ENCODE peak calls at places on chromosomes 6 and 20, in seven cellular contexts. Z, N, D, Y, P, E and M are unnamed samples.

GRCh38 chr6:29926795-29927427 is 15.4 kb upstream of the HLA-A start:
- DNase-seq in Z (no peak), N (no peak), E (no peak), Y (no peak), P (peak), D (no peak), M (no peak)

GRCh38 chr6:10610289-10610688 is 84.1 kb downstream of the C6orf52 start:
- DNase-seq in Y (no peak), Z (no peak), E (no peak), D (no peak), P (no peak), N (no peak), M (no peak)

GRCh38 chr6:109236140-109237081 is 141.1 kb downstream of the CEP57L1 start:
- DNase-seq in Z (peak), D (no peak), E (no peak), Y (no peak), P (peak), N (peak), M (peak)

GRCh38 chr6:31821301-31822037 is 6.1 kb upstream of the HSPA1B start:
- DNase-seq in D (no peak), Y (no peak), N (peak), E (peak), P (no peak), Z (no peak), M (no peak)

GRCh38 chr6:37695273-37695672 is 2.4 kb downstream of the MDGA1 start:
- DNase-seq in Y (no peak), P (no peak), N (no peak), E (no peak), D (no peak), Z (no peak), M (no peak)

GRCh38 chr6:19121516-19121915 is 715.7 kb upstream of the ID4 start:
- DNase-seq in D (no peak), Y (no peak), Z (no peak), P (no peak), E (no peak), N (no peak), M (no peak)

GRCh38 chr20:39524371-39524911 is 562.3 kb downstream of the DHX35 start:
- DNase-seq in N (no peak), D (no peak), Z (no peak), P (no peak), E (peak), Y (no peak), M (no peak)

GRCh38 chr20:25319241-25320034 is 71.2 kb downstream of the ABHD12 start:
- DNase-seq in Y (no peak), Z (no peak), E (no peak), D (no peak), P (no peak), N (no peak), M (no peak)

GRCh38 chr6:149234051-149234962 is 83.2 kb upstream of the TAB2 start:
- DNase-seq in Y (peak), D (no peak), Z (no peak), E (no peak), N (no peak), P (no peak), M (no peak)

GRCh38 chr6:130365166-130366010 is 429 bp upstream of the TMEM200A start:
- DNase-seq in D (no peak), N (peak), Y (peak), Z (peak), P (peak), E (peak), M (no peak)

DNA sequence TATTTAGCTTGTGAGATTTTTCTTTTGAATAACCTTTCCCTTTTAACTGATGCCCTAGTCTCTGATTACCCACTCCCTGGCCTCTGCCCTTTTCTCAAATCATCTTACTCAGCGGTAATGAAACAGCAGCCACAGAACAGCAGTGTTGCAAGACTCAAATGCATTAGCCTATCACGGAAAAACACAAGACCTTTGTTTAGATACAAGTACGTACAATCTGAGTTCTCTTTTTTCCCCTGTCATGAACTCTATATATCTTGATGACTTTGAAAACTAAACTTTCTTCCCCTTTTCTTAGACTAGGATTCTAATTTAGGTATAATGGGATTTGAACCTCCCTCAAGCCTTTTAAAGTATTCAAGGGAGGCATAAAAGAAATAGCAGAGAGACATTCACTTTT is 1034.9 kb downstream of the EYS start:
- DNase-seq in Y (no peak), D (no peak), Z (no peak), E (no peak), N (no peak), P (no peak), M (no peak)
- TF ChIP-seq JUND in Y (no peak), D (no peak), Z (no peak), E (no peak), N (no peak), P (no peak), M (no peak)

GRCh38 chr6:39256294-39256693 is 27.0 kb upstream of the KCNK5 start:
- DNase-seq in Z (peak), E (no peak), Y (no peak), D (no peak), N (no peak), P (no peak), M (no peak)

GRCh38 chr6:39251406-39251805 is 22.1 kb upstream of the KCNK5 start:
- DNase-seq in N (no peak), E (peak), Y (no peak), D (no peak), P (no peak), Z (no peak), M (peak)

GRCh38 chr6:39254999-39255535 is 25.8 kb upstream of the KCNK5 start:
- DNase-seq in P (no peak), Y (no peak), Z (no peak), E (no peak), N (no peak), D (no peak), M (no peak)

GRCh38 chr6:39247667-39248194 is 18.5 kb upstream of the KCNK5 start:
- DNase-seq in Y (no peak), E (no peak), N (no peak), D (no peak), Z (no peak), P (no peak), M (no peak)

GRCh38 chr6:39250507-39250906 is 21.2 kb upstream of the KCNK5 start:
- DNase-seq in P (no peak), Z (no peak), E (no peak), N (no peak), D (no peak), Y (no peak), M (no peak)
- TF ChIP-seq JUND in P (no peak), Z (no peak), E (no peak), N (no peak), D (no peak), Y (no peak), M (no peak)

DNA sequence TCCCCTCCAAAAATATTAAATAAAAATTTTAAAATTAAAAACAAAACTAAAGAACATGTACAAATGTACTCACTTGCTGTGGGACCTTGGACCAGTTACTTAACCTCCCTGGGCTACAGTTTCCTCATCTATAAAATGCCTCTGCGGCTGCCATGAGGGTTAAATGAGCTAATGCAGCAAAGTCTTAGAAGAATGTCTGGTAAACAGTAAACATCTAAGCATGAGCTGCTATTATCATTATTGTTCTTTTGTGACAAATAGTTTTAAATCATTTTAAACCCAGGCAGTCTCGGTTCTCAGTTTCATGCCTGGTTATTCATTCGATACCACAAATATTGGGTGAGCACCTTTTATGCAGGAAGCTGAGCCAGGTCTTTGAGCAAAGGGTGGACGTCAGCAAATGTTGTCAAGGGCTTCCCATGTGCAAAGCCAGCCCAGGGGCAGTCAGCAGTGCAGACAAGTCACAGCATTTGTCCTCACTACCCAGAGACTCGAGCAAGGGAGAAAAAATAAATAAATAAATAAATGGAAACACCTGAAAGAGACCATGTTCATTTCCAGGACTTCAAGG is 128.7 kb downstream of the NFATC2 start:
- DNase-seq in P (no peak), Z (no peak), D (no peak), Y (no peak), E (no peak), N (no peak), M (no peak)
- TF ChIP-seq JUND in P (no peak), Z (no peak), D (no peak), Y (no peak), E (no peak), N (no peak), M (no peak)

GRCh38 chr20:44606725-44607441 is 24.5 kb downstream of the PKIG start:
- DNase-seq in P (no peak), N (no peak), Y (no peak), Z (no peak), D (no peak), E (no peak), M (no peak)

GRCh38 chr20:44609511-44610312 is 27.3 kb downstream of the PKIG start:
- DNase-seq in P (peak), Z (peak), N (peak), Y (peak), E (peak), D (no peak), M (peak)

GRCh38 chr20:44613575-44613974 is 31.2 kb downstream of the PKIG start:
- DNase-seq in Z (no peak), D (no peak), N (no peak), P (no peak), E (no peak), Y (no peak), M (no peak)

GRCh38 chr20:44610313-44610965 is 28.1 kb downstream of the PKIG start:
- DNase-seq in Y (no peak), Z (no peak), N (no peak), E (no peak), P (no peak), D (no peak), M (no peak)

DNA sequence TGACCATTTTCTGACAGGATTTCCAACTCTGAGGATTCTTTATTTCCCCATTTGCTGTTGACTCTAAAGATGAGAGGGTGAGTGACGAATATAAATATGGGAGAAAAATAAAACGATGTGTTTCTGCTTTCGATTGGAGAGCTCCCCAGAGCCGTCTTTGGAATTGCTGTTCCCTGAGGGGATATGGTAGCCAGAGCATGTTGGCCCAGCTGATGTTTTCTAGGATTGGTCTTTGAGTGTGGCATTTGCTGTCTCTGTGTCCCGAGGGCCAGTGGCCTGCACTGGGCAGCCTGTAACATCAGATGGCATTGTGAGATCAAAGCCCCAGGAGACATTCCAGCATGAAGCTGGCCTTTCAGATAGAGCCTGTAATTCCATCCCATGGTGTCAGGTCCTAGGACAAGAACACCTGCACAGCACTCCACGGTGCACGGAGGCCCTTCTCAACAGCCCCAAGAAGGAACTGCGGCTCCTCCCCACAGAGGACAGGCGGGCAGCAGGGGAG is 26.7 kb downstream of the PKIG start:
- DNase-seq in Z (no peak), P (peak), Y (no peak), N (no peak), D (no peak), E (peak), M (no peak)
- TF ChIP-seq JUND in Z (no peak), P (no peak), Y (no peak), N (no peak), D (no peak), E (no peak), M (no peak)

GRCh38 chr20:6583134-6583738 is 184.2 kb upstream of the BMP2 start:
- DNase-seq in P (peak), N (peak), Y (no peak), Z (peak), D (peak), E (peak), M (peak)
- TF ChIP-seq JUND in P (no peak), N (no peak), Y (no peak), Z (no peak), D (no peak), E (no peak), M (no peak)

GRCh38 chr6:41704028-41704427 is 31.4 kb downstream of the TFEB start:
- DNase-seq in Z (no peak), Y (no peak), D (no peak), N (peak), P (no peak), E (no peak), M (no peak)

GRCh38 chr6:41704656-41705328 is 30.6 kb downstream of the TFEB start:
- DNase-seq in N (no peak), P (no peak), D (no peak), Z (no peak), E (no peak), Y (no peak), M (no peak)

GRCh38 chr6:41700577-41701347 is 34.6 kb downstream of the TFEB start:
- DNase-seq in Z (no peak), Y (no peak), N (no peak), D (no peak), E (no peak), P (no peak), M (no peak)

GRCh38 chr6:41702089-41702745 is 33.2 kb downstream of the TFEB start:
- DNase-seq in Z (no peak), E (no peak), Y (no peak), P (no peak), D (no peak), N (no peak), M (no peak)

GRCh38 chr6:41702771-41703494 is 32.5 kb downstream of the TFEB start:
- DNase-seq in P (no peak), Z (no peak), Y (no peak), N (no peak), D (no peak), E (no peak), M (no peak)
- TF ChIP-seq JUND in P (no peak), Z (no peak), Y (no peak), N (no peak), D (no peak), E (no peak), M (no peak)

GRCh38 chr6:89311853-89312531 is 3.1 kb downstream of the GABRR2 start:
- DNase-seq in Z (peak), E (no peak), N (peak), Y (no peak), P (peak), D (no peak), M (peak)

GRCh38 chr6:89313006-89313405 is 2.1 kb downstream of the GABRR2 start:
- DNase-seq in Z (no peak), P (no peak), D (no peak), Y (no peak), N (no peak), E (peak), M (no peak)

GRCh38 chr6:89308525-89309400 is 6.3 kb downstream of the GABRR2 start:
- DNase-seq in P (no peak), N (no peak), E (no peak), D (no peak), Z (no peak), Y (no peak), M (no peak)

GRCh38 chr6:89311530-89311852 is 3.6 kb downstream of the GABRR2 start:
- DNase-seq in Y (no peak), P (no peak), E (no peak), Z (no peak), D (no peak), N (no peak), M (no peak)

DNA sequence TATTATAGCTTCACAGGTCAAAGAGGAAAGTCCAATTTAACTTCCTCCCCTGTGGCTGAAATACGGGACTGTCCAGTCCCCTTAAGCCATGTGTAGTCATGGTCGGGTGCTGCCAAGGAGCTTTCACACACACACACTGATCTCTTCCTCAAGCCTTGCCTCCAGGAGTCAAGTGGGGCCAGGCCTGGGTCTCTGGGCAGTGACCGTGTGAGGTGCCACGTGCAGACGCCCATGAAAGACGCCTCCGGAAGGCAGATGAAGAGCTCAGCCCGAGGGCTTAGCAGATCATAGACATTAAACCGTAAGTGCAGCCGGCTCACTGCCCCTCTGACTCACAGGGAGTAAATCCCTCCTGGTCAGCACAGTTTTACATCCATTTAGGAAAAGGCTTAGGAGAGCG is 4.2 kb downstream of the GABRR2 start:
- DNase-seq in Z (no peak), N (no peak), P (no peak), E (no peak), D (no peak), Y (no peak), M (no peak)
- TF ChIP-seq JUND in Z (no peak), N (no peak), P (no peak), E (no peak), D (no peak), Y (peak), M (no peak)

GRCh38 chr6:161736341-161736740 is 462.5 kb upstream of the AGPAT4 start:
- DNase-seq in Y (no peak), Z (no peak), N (no peak), E (no peak), P (no peak), D (no peak), M (no peak)

GRCh38 chr6:161744211-161745067 is 470.6 kb upstream of the AGPAT4 start:
- DNase-seq in Z (no peak), D (no peak), Y (no peak), N (no peak), P (no peak), E (peak), M (no peak)

GRCh38 chr6:161736796-161737292 is 463.0 kb upstream of the AGPAT4 start:
- DNase-seq in Z (no peak), D (no peak), E (no peak), N (no peak), Y (no peak), P (no peak), M (no peak)

GRCh38 chr6:161743526-161744196 is 469.8 kb upstream of the AGPAT4 start:
- DNase-seq in N (no peak), Y (no peak), D (no peak), E (no peak), P (no peak), Z (no peak), M (no peak)

GRCh38 chr6:161740486-161740885 is 466.6 kb upstream of the AGPAT4 start:
- DNase-seq in D (no peak), E (no peak), Z (no peak), P (no peak), Y (no peak), N (no peak), M (no peak)
- TF ChIP-seq JUND in D (no peak), E (no peak), Z (no peak), P (no peak), Y (no peak), N (no peak), M (no peak)